ENCODE peak calls at places on chromosomes 3 and 15, in six cellular contexts. H is A549, G is HepG2, O is endothelial cell of umbilical vein, A is GM12878, V is K562. K is an unnamed sample.

GRCh38 chr15:78012643-78013077 is 64.9 kb downstream of the TBC1D2B start:
- DNase-seq in V (no peak), O (no peak), A (no peak), G (peak; percentile 66), H (no peak), K (no peak)

GRCh38 chr3:29936054-29936453 is 655.2 kb downstream of the RBMS3 start:
- DNase-seq in H (no peak), A (peak; percentile 27), G (no peak), O (no peak), V (no peak), K (no peak)

GRCh38 chr15:75815811-75816719 is 27.2 kb upstream of the UBE2Q2 start:
- DNase-seq in V (no peak), G (no peak), H (no peak), O (no peak), A (no peak), K (no peak)

GRCh38 chr3:104628185-104628789 is 738.4 kb upstream of the ALCAM start:
- DNase-seq in V (peak; percentile 13), G (peak; percentile 32), A (no peak), O (peak; percentile 66), H (peak; percentile 30), K (peak; percentile 40)

GRCh38 chr3:123285066-123285465 is 83.3 kb downstream of the SEC22A start:
- DNase-seq in G (no peak), A (no peak), H (no peak), V (no peak), O (no peak), K (no peak)

GRCh38 chr3:146581877-146582508 is 23.2 kb downstream of the PLSCR5 start:
- DNase-seq in V (no peak), H (no peak), A (no peak), G (peak; percentile 45), O (no peak), K (no peak)

GRCh38 chr3:149480326-149481017 is 6.0 kb downstream of the TM4SF4 start:
- DNase-seq in H (peak; percentile 85), G (peak; percentile 85), O (peak; percentile 93), V (peak; percentile 68), A (peak; percentile 52), K (peak; percentile 82)

GRCh38 chr3:20107722-20108121 is 67.5 kb downstream of the KAT2B start:
- DNase-seq in O (no peak), H (no peak), A (no peak), G (no peak), V (no peak), K (no peak)

GRCh38 chr3:140467916-140468315 is 209.9 kb upstream of the TRIM42 start:
- DNase-seq in G (no peak), H (no peak), O (no peak), V (no peak), A (no peak), K (no peak)

GRCh38 chr3:51681453-51681852 is 10.4 kb downstream of the TEX264 start:
- DNase-seq in H (no peak), G (no peak), A (no peak), V (no peak), O (no peak), K (peak; percentile 84)

GRCh38 chr3:50292159-50292923 is at the start of gene IFRD2:
- DNase-seq in G (peak; percentile 95), V (peak; percentile 76), H (peak; percentile 79), O (peak; percentile 98), A (peak; percentile 92), K (peak; percentile 99)

GRCh38 chr15:63233667-63234419 is 43.6 kb upstream of the APH1B start:
- DNase-seq in V (no peak), O (peak; percentile 90), A (no peak), H (no peak), G (peak; percentile 33), K (no peak)

GRCh38 chr15:57647791-57648130 is 56.1 kb downstream of the MYZAP start:
- DNase-seq in V (no peak), A (no peak), G (no peak), H (no peak), O (peak; percentile 51), K (no peak)

GRCh38 chr15:39946862-39947261 is 12.9 kb downstream of the EIF2AK4 start:
- DNase-seq in G (no peak), V (no peak), O (no peak), A (no peak), H (no peak), K (no peak)

GRCh38 chr3:99943931-99944761 is 126.5 kb downstream of the CMSS1 start:
- DNase-seq in O (no peak), V (no peak), H (no peak), G (no peak), A (no peak), K (no peak)

GRCh38 chr3:192816274-192816853 is 89.0 kb upstream of the FGF12 start:
- DNase-seq in V (peak; percentile 17), A (no peak), O (peak; percentile 68), H (peak; percentile 13), G (peak; percentile 49), K (peak; percentile 34)

GRCh38 chr15:58425834-58426233 is 6.0 kb upstream of the LIPC start:
- DNase-seq in H (no peak), A (no peak), V (no peak), O (no peak), G (no peak), K (no peak)

GRCh38 chr15:47624503-47624902 is 92.8 kb upstream of the SEMA6D start:
- DNase-seq in A (no peak), O (no peak), V (no peak), H (no peak), G (no peak), K (no peak)

GRCh38 chr15:47618216-47618615 is 99.1 kb upstream of the SEMA6D start:
- DNase-seq in O (no peak), V (no peak), H (no peak), G (no peak), A (no peak), K (no peak)

GRCh38 chr15:47616876-47617275 is 100.4 kb upstream of the SEMA6D start:
- DNase-seq in O (no peak), V (no peak), H (no peak), G (no peak), A (no peak), K (no peak)

GRCh38 chr15:47622058-47622457 is 95.2 kb upstream of the SEMA6D start:
- DNase-seq in O (no peak), G (no peak), A (no peak), H (no peak), V (no peak), K (no peak)

GRCh38 chr15:47620960-47621681 is 96.2 kb upstream of the SEMA6D start:
- DNase-seq in V (no peak), O (no peak), G (no peak), A (no peak), H (no peak), K (no peak)
- TF ChIP-seq MYC in V (no peak), O (no peak), G (no peak), A (no peak), H (no peak), K (no peak)

DNA sequence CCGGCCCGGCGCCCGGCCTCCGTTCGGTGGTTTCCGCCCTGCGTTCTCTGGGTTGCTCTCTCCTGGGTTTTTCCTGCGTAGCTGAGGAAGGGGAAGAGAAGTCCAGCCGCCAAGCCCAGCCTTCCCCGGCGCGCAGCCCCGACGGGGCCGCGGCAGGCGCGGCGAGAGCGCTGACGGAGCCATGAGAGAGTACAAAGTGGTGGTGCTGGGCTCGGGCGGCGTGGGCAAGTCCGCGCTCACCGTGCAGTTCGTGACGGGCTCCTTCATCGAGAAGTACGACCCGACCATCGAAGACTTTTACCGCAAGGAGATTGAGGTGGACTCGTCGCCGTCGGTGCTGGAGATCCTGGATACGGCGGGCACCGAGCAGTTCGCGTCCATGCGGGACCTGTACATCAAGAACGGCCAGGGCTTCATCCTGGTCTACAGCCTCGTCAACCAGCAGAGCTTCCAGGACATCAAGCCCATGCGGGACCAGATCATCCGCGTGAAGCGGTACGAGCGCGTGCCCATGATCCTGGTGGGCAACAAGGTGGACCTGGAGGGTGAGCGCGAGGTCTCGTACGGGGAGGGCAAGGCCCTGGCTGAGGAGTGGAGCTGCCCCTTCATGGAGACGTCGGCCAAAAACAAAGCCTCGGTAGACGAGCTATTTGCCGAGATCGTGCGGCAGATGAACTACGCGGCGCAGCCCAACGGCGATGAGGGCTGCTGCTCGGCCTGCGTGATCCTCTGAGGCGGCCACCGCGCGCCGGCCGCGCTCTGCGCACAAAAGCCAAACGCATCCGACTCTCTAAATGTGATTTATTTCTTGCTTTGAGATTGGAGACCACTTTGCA is 705 bp downstream of the RAP2B start:
- DNase-seq in A (no peak), G (no peak), H (no peak), O (peak; percentile 58), V (no peak), K (peak; percentile 66)
- TF ChIP-seq MAX in A (no peak), G (peak; percentile 16), H (peak; percentile 49), O (no peak), V (peak; percentile 54), K (no peak)

GRCh38 chr3:31305324-31305723 is 227.4 kb upstream of the STT3B start:
- DNase-seq in A (no peak), H (no peak), O (no peak), G (no peak), V (no peak), K (no peak)
- H3K4me3 ChIP-seq in A (no peak overlapping the region), H (no peak overlapping the region), O (no peak overlapping the region), G (no peak overlapping the region), V (no peak overlapping the region), K (no peak overlapping the region)

GRCh38 chr3:133932009-133932408 is 36.3 kb upstream of the RAB6B start:
- DNase-seq in G (no peak), V (no peak), O (no peak), A (no peak), H (no peak), K (no peak)

GRCh38 chr3:133928136-133928893 is 32.6 kb upstream of the RAB6B start:
- DNase-seq in G (no peak), H (no peak), O (no peak), A (no peak), V (no peak), K (no peak)

GRCh38 chr3:133928903-133929607 is 33.4 kb upstream of the RAB6B start:
- DNase-seq in O (no peak), V (no peak), A (no peak), G (no peak), H (no peak), K (no peak)

GRCh38 chr3:133931084-133931483 is 35.4 kb upstream of the RAB6B start:
- DNase-seq in O (no peak), G (no peak), V (no peak), A (no peak), H (no peak), K (no peak)

GRCh38 chr3:133930341-133930933 is 34.8 kb upstream of the RAB6B start:
- DNase-seq in O (peak; percentile 66), V (peak; percentile 30), A (no peak), G (peak; percentile 25), H (peak; percentile 17), K (peak; percentile 79)
- TF ChIP-seq MYC in O (no peak), V (no peak), A (no peak), G (no peak), H (no peak), K (no peak)